ENCODE peak calls at places on chromosomes 12 and 14, in five cellular contexts. One of them, this sample, is unnamed.

GRCh38 chr14:58517592-58517991 is 90.1 kb downstream of the KIAA0586 start:
- DNase-seq in NB4: no peak
- DNase-seq in H54: no peak
- DNase-seq in ovary: no peak
- DNase-seq in HCT116: no peak
- DNase-seq in this sample: no peak

GRCh38 chr14:50785506-50786063 is 45.4 kb downstream of the NIN start:
- DNase-seq in NB4: no peak
- DNase-seq in H54: no peak
- DNase-seq in ovary: no peak
- DNase-seq in HCT116: no peak
- DNase-seq in this sample: no peak

GRCh38 chr12:53383258-53383657 is 3.3 kb downstream of the SP1 start:
- DNase-seq in NB4: no peak
- DNase-seq in H54: no peak
- DNase-seq in ovary: no peak
- DNase-seq in HCT116: no peak
- DNase-seq in this sample: no peak

GRCh38 chr12:104750061-104750460 is 208.0 kb downstream of the SLC41A2 start:
- DNase-seq in NB4: peak; percentile 93
- DNase-seq in H54: no peak
- DNase-seq in ovary: no peak
- DNase-seq in HCT116: no peak
- DNase-seq in this sample: no peak

GRCh38 chr14:100692256-100692655 is 34.4 kb upstream of the DLK1 start:
- DNase-seq in NB4: no peak
- DNase-seq in H54: peak; percentile 34
- DNase-seq in ovary: no peak
- DNase-seq in HCT116: no peak
- DNase-seq in this sample: no peak

GRCh38 chr12:94725375-94726168 is 75.2 kb upstream of the TMCC3 start:
- DNase-seq in NB4: peak; percentile 39
- DNase-seq in H54: no peak
- DNase-seq in ovary: no peak
- DNase-seq in HCT116: peak; percentile 38
- DNase-seq in this sample: peak; percentile 6

GRCh38 chr12:122835693-122836026 is 403 bp downstream of the HIP1R start:
- DNase-seq in NB4: peak; percentile 41
- DNase-seq in H54: no peak
- DNase-seq in ovary: no peak
- DNase-seq in HCT116: no peak
- DNase-seq in this sample: no peak

GRCh38 chr14:99605299-99605961 is 1.4 kb upstream of the CCDC85C start:
- DNase-seq in NB4: peak; percentile 65
- DNase-seq in H54: peak; percentile 85
- DNase-seq in ovary: peak; percentile 42
- DNase-seq in HCT116: peak; percentile 29
- DNase-seq in this sample: peak; percentile 43

GRCh38 chr12:242496-242895 is 20.1 kb downstream of the SLC6A13 start:
- DNase-seq in NB4: no peak
- DNase-seq in H54: no peak
- DNase-seq in ovary: no peak
- DNase-seq in HCT116: no peak
- DNase-seq in this sample: no peak

DNA sequence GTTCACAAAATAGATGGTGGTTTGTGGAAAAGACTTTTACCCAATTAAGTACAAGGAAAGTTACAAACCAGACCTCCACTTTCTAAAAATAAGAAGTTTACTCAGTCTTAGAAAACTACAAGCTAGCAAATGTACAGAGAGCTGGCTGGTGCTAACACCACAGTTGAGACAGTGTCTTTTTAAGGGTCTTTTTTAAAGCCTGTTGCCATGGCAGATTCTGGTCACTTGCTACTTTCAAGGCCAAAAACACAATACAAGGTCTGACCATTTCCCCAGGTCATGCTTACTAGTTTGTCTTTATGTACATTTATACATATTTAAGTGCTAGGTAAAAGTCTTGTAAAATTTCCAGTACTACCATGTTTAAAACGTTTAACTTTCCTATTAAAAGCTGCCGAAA is 2.4 kb downstream of the BTG1 start:
- DNase-seq in NB4: no peak
- DNase-seq in H54: no peak
- DNase-seq in ovary: no peak
- DNase-seq in HCT116: no peak
- DNase-seq in this sample: peak; percentile 7
- TF ChIP-seq POLR2A in NB4: no peak
- TF ChIP-seq POLR2A in H54: no peak
- TF ChIP-seq POLR2A in ovary: no peak
- TF ChIP-seq POLR2A in HCT116: no peak
- TF ChIP-seq POLR2A in this sample: no peak

GRCh38 chr14:80388980-80389711 is 177.8 kb upstream of the DIO2 start:
- DNase-seq in NB4: no peak
- DNase-seq in H54: peak; percentile 21
- DNase-seq in ovary: no peak
- DNase-seq in HCT116: no peak
- DNase-seq in this sample: no peak

GRCh38 chr14:80381964-80382363 is 170.7 kb upstream of the DIO2 start:
- DNase-seq in NB4: no peak
- DNase-seq in H54: no peak
- DNase-seq in ovary: no peak
- DNase-seq in HCT116: no peak
- DNase-seq in this sample: no peak

GRCh38 chr14:80390911-80391310 is 179.6 kb upstream of the DIO2 start:
- DNase-seq in NB4: no peak
- DNase-seq in H54: peak; percentile 19
- DNase-seq in ovary: no peak
- DNase-seq in HCT116: no peak
- DNase-seq in this sample: no peak

GRCh38 chr14:80387563-80387981 is 176.3 kb upstream of the DIO2 start:
- DNase-seq in NB4: no peak
- DNase-seq in H54: no peak
- DNase-seq in ovary: no peak
- DNase-seq in HCT116: no peak
- DNase-seq in this sample: no peak

GRCh38 chr14:80385340-80385739 is 174.0 kb upstream of the DIO2 start:
- DNase-seq in NB4: no peak
- DNase-seq in H54: no peak
- DNase-seq in ovary: no peak
- DNase-seq in HCT116: no peak
- DNase-seq in this sample: no peak
- TF ChIP-seq POLR2A in NB4: no peak
- TF ChIP-seq POLR2A in H54: no peak
- TF ChIP-seq POLR2A in ovary: no peak
- TF ChIP-seq POLR2A in HCT116: no peak
- TF ChIP-seq POLR2A in this sample: no peak

GRCh38 chr12:67323007-67323406 is 53.8 kb downstream of the CAND1 start:
- DNase-seq in NB4: no peak
- DNase-seq in H54: no peak
- DNase-seq in ovary: no peak
- DNase-seq in HCT116: no peak
- DNase-seq in this sample: no peak
- TF ChIP-seq POLR2A in NB4: no peak
- TF ChIP-seq POLR2A in H54: no peak
- TF ChIP-seq POLR2A in ovary: no peak
- TF ChIP-seq POLR2A in HCT116: no peak
- TF ChIP-seq POLR2A in this sample: no peak

DNA sequence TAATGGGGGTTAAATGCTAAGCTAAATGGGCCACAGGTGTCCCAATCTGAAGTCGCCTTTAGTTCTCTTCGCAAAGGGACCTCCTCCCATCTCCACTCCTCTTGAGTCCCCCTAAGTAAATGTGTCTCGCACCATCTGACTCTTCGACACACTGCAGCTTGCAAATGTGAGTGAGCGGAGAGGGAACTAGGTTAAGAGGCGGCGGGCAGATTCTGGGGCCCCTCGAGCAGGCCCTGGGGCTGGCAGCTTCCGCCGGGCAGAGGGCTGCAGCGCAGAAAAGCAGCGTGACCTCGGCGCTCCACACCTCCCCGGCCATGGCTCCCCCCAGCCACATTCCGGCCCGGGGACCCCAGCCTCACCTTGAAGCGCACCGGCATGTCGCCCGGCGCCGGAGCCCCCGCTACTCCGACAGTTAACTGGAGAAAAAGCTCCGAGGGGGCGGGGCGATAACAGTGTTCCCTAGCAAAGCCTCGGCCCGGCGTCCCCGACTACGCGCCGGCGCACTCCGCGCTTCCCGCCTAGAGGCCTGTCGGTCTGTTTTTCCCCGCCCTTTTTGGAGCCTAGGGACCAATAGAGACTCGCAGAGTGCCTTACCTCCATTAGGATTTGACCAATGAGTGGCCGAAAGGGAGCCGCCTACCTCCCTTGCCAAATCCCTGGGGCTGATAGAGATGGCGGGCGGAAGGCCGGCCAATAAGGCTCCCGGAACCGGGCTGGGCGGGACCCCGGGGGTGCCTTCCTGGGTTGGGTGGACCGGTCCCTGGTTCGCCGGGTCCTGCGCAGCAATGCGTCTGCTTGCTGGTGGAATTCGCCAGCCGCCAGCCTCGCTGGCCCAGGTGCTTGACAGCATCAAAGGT is at the start of gene MDM1:
- DNase-seq in NB4: peak; percentile 99
- DNase-seq in H54: peak; percentile 89
- DNase-seq in ovary: peak; percentile 96
- DNase-seq in HCT116: peak; percentile 95
- DNase-seq in this sample: peak; percentile 98
- TF ChIP-seq POLR2A in NB4: no peak
- TF ChIP-seq POLR2A in H54: peak; percentile 81
- TF ChIP-seq POLR2A in ovary: no peak
- TF ChIP-seq POLR2A in HCT116: peak; percentile 53
- TF ChIP-seq POLR2A in this sample: peak; percentile 63